ENCODE peak calls at places on chromosomes 5 and 9, in six cellular contexts. One of them, this sample, is unnamed.

GRCh38 chr5:113202904-113203716 is 226.5 kb downstream of the DCP2 start:
- DNase-seq in BJ: no peak
- DNase-seq in AG10803: no peak
- DNase-seq in tibial artery: no peak
- DNase-seq in right atrium auricular region: peak; percentile 92
- DNase-seq in sigmoid colon: peak; percentile 66
- DNase-seq in this sample: no peak

GRCh38 chr5:69364414-69364813 is 4.9 kb downstream of the AK6 start:
- DNase-seq in sigmoid colon: no peak
- DNase-seq in right atrium auricular region: no peak
- DNase-seq in BJ: no peak
- DNase-seq in AG10803: peak; percentile 9
- DNase-seq in tibial artery: no peak
- DNase-seq in this sample: no peak

GRCh38 chr9:98326402-98327248 is 71.2 kb upstream of the TBC1D2 start:
- DNase-seq in right atrium auricular region: peak; percentile 16
- DNase-seq in AG10803: peak; percentile 77
- DNase-seq in sigmoid colon: no peak
- DNase-seq in tibial artery: no peak
- DNase-seq in BJ: no peak
- DNase-seq in this sample: no peak

GRCh38 chr9:123131258-123131657 is 97.8 kb downstream of the GPR21 start:
- DNase-seq in AG10803: peak; percentile 80
- DNase-seq in tibial artery: no peak
- DNase-seq in sigmoid colon: no peak
- DNase-seq in right atrium auricular region: no peak
- DNase-seq in BJ: peak; percentile 33
- DNase-seq in this sample: peak; percentile 44

GRCh38 chr9:113299800-113300292 is 3.3 kb downstream of the RNF183 start:
- DNase-seq in tibial artery: no peak
- DNase-seq in BJ: no peak
- DNase-seq in AG10803: no peak
- DNase-seq in sigmoid colon: no peak
- DNase-seq in right atrium auricular region: no peak
- DNase-seq in this sample: no peak

GRCh38 chr5:9025942-9026341 is 519.9 kb downstream of the SEMA5A start:
- DNase-seq in tibial artery: no peak
- DNase-seq in BJ: no peak
- DNase-seq in AG10803: no peak
- DNase-seq in right atrium auricular region: no peak
- DNase-seq in sigmoid colon: no peak
- DNase-seq in this sample: no peak

GRCh38 chr5:140321796-140322195 is 18.9 kb upstream of the PFDN1 start:
- DNase-seq in BJ: no peak
- DNase-seq in tibial artery: peak; percentile 77
- DNase-seq in right atrium auricular region: peak; percentile 76
- DNase-seq in AG10803: no peak
- DNase-seq in sigmoid colon: peak; percentile 81
- DNase-seq in this sample: no peak

GRCh38 chr5:164148292-164148691 is 642.9 kb downstream of the MAT2B start:
- DNase-seq in right atrium auricular region: no peak
- DNase-seq in BJ: no peak
- DNase-seq in sigmoid colon: no peak
- DNase-seq in tibial artery: no peak
- DNase-seq in AG10803: no peak
- DNase-seq in this sample: no peak

GRCh38 chr5:172713113-172713808 is 57.7 kb downstream of the DUSP1 start:
- DNase-seq in tibial artery: no peak
- DNase-seq in right atrium auricular region: no peak
- DNase-seq in BJ: no peak
- DNase-seq in AG10803: no peak
- DNase-seq in sigmoid colon: peak; percentile 75
- DNase-seq in this sample: no peak

GRCh38 chr5:114390431-114390830 is 28.6 kb downstream of the KCNN2 start:
- DNase-seq in right atrium auricular region: no peak
- DNase-seq in sigmoid colon: no peak
- DNase-seq in tibial artery: no peak
- DNase-seq in BJ: no peak
- DNase-seq in AG10803: no peak
- DNase-seq in this sample: no peak

GRCh38 chr9:76316069-76316468 is 78.2 kb downstream of the RFK start:
- DNase-seq in right atrium auricular region: no peak
- DNase-seq in tibial artery: no peak
- DNase-seq in AG10803: no peak
- DNase-seq in BJ: no peak
- DNase-seq in sigmoid colon: no peak
- DNase-seq in this sample: no peak

GRCh38 chr9:534886-535285 is 306.6 kb upstream of the DMRT1 start:
- DNase-seq in AG10803: no peak
- DNase-seq in BJ: no peak
- DNase-seq in tibial artery: peak; percentile 71
- DNase-seq in right atrium auricular region: no peak
- DNase-seq in sigmoid colon: peak; percentile 70
- DNase-seq in this sample: no peak

GRCh38 chr5:132182366-132183040 is 45.1 kb downstream of the P4HA2 start:
- DNase-seq in tibial artery: no peak
- DNase-seq in AG10803: no peak
- DNase-seq in right atrium auricular region: no peak
- DNase-seq in BJ: no peak
- DNase-seq in sigmoid colon: no peak
- DNase-seq in this sample: no peak

GRCh38 chr9:83270116-83270515 is 207.2 kb upstream of the RASEF start:
- DNase-seq in AG10803: no peak
- DNase-seq in right atrium auricular region: no peak
- DNase-seq in tibial artery: no peak
- DNase-seq in BJ: no peak
- DNase-seq in sigmoid colon: no peak
- DNase-seq in this sample: no peak

GRCh38 chr9:70094747-70095146 is 51.1 kb downstream of the MAMDC2 start:
- DNase-seq in BJ: no peak
- DNase-seq in AG10803: no peak
- DNase-seq in sigmoid colon: no peak
- DNase-seq in tibial artery: no peak
- DNase-seq in right atrium auricular region: no peak
- DNase-seq in this sample: no peak

GRCh38 chr5:128287740-128288139 is 204.2 kb downstream of the SLC12A2 start:
- DNase-seq in tibial artery: no peak
- DNase-seq in right atrium auricular region: no peak
- DNase-seq in BJ: no peak
- DNase-seq in AG10803: no peak
- DNase-seq in sigmoid colon: no peak
- DNase-seq in this sample: no peak

GRCh38 chr5:98314262-98314661 is 459.2 kb upstream of the RGMB start:
- DNase-seq in BJ: peak; percentile 83
- DNase-seq in sigmoid colon: no peak
- DNase-seq in right atrium auricular region: no peak
- DNase-seq in AG10803: peak; percentile 89
- DNase-seq in tibial artery: no peak
- DNase-seq in this sample: no peak

GRCh38 chr5:159759791-159760300 is 156.4 kb upstream of the ADRA1B start:
- DNase-seq in AG10803: peak; percentile 62
- DNase-seq in sigmoid colon: no peak
- DNase-seq in right atrium auricular region: no peak
- DNase-seq in BJ: no peak
- DNase-seq in tibial artery: no peak
- DNase-seq in this sample: no peak

GRCh38 chr9:80553986-80554715 is 982.4 kb downstream of the TLE4 start:
- DNase-seq in sigmoid colon: no peak
- DNase-seq in BJ: no peak
- DNase-seq in right atrium auricular region: no peak
- DNase-seq in AG10803: no peak
- DNase-seq in tibial artery: no peak
- DNase-seq in this sample: no peak

GRCh38 chr9:87109851-87110250 is 162.5 kb upstream of the GAS1 start:
- DNase-seq in AG10803: peak; percentile 77
- DNase-seq in right atrium auricular region: no peak
- DNase-seq in BJ: peak; percentile 30
- DNase-seq in tibial artery: no peak
- DNase-seq in sigmoid colon: no peak
- DNase-seq in this sample: no peak

GRCh38 chr9:134546231-134546731 is 95.3 kb upstream of the COL5A1 start:
- DNase-seq in BJ: no peak
- DNase-seq in AG10803: peak; percentile 94
- DNase-seq in right atrium auricular region: no peak
- DNase-seq in sigmoid colon: peak; percentile 71
- DNase-seq in tibial artery: peak; percentile 62
- DNase-seq in this sample: no peak

GRCh38 chr9:88106492-88106891 is 31.8 kb downstream of the SPATA31C2 start:
- DNase-seq in AG10803: peak; percentile 58
- DNase-seq in sigmoid colon: no peak
- DNase-seq in right atrium auricular region: no peak
- DNase-seq in tibial artery: no peak
- DNase-seq in BJ: peak; percentile 11
- DNase-seq in this sample: no peak

GRCh38 chr5:157265714-157266285 is at the start of gene CYFIP2:
- DNase-seq in AG10803: no peak
- DNase-seq in right atrium auricular region: no peak
- DNase-seq in tibial artery: peak; percentile 69
- DNase-seq in BJ: no peak
- DNase-seq in sigmoid colon: peak; percentile 68
- DNase-seq in this sample: no peak

GRCh38 chr9:117425562-117425961 is 10.7 kb upstream of the ASTN2 start:
- DNase-seq in AG10803: no peak
- DNase-seq in sigmoid colon: no peak
- DNase-seq in right atrium auricular region: no peak
- DNase-seq in BJ: no peak
- DNase-seq in tibial artery: no peak
- DNase-seq in this sample: no peak

GRCh38 chr5:114363837-114364236 is 2.0 kb downstream of the KCNN2 start:
- DNase-seq in BJ: no peak
- DNase-seq in AG10803: no peak
- DNase-seq in sigmoid colon: no peak
- DNase-seq in right atrium auricular region: no peak
- DNase-seq in tibial artery: no peak
- DNase-seq in this sample: no peak

GRCh38 chr5:163529698-163530097 is 24.3 kb downstream of the MAT2B start:
- DNase-seq in AG10803: no peak
- DNase-seq in BJ: no peak
- DNase-seq in right atrium auricular region: no peak
- DNase-seq in tibial artery: no peak
- DNase-seq in sigmoid colon: no peak
- DNase-seq in this sample: no peak

DNA sequence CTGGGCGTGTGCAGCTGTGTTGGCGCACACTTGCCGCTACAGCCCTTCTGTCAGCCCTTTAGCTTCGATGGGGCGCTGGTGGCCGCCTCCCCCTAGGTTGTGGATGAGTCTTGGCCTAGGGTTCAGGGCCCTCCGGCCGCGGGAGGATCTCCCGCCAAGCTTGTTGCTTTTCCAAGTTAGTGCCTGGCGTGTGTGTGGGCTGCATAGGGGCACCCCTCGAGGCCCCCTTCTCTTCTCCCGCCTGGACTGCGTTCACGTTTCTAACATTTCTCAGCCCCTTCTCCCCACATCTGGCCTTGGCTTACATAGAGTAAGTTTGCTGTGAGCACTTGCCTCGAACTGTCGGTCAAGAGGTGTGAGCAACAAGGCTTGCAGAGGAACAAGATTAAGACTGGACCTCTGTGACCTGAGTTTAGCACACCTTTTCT is 410 bp upstream of the OXCT1 start:
- DNase-seq in right atrium auricular region: no peak
- DNase-seq in BJ: no peak
- DNase-seq in AG10803: no peak
- DNase-seq in tibial artery: no peak
- DNase-seq in sigmoid colon: no peak
- DNase-seq in this sample: no peak
- TF ChIP-seq CTCF in right atrium auricular region: no peak
- TF ChIP-seq CTCF in BJ: no peak
- TF ChIP-seq CTCF in AG10803: no peak
- TF ChIP-seq CTCF in tibial artery: no peak
- TF ChIP-seq CTCF in sigmoid colon: no peak
- TF ChIP-seq CTCF in this sample: no peak

DNA sequence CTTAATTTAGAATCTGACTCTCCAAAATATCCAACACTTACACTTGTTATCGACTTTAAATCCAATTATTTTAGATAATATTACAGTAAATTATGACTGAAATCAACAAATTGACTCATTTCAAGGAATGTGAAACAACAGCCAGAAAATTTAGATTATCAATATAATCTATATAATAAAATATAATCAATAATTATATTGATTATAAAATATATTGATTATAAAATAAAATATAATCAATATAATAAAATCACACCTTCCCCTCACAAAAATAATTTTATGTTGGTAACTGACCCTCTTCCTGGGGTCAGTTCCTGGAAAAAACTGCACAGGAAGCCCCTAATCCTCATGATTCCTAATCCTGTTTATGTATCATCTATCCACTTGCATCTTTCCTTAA is 91.1 kb downstream of the CEMIP2 start:
- DNase-seq in sigmoid colon: no peak
- DNase-seq in right atrium auricular region: no peak
- DNase-seq in BJ: no peak
- DNase-seq in tibial artery: no peak
- DNase-seq in AG10803: no peak
- DNase-seq in this sample: no peak
- H3K4me3 ChIP-seq in sigmoid colon: no peak overlapping the region
- H3K4me3 ChIP-seq in right atrium auricular region: no peak overlapping the region
- H3K4me3 ChIP-seq in BJ: no peak overlapping the region
- H3K4me3 ChIP-seq in tibial artery: no peak overlapping the region
- H3K4me3 ChIP-seq in AG10803: no peak overlapping the region
- H3K4me3 ChIP-seq in this sample: no peak overlapping the region

GRCh38 chr5:58477760-58478159 is 13.5 kb upstream of the GAPT start:
- DNase-seq in sigmoid colon: no peak
- DNase-seq in BJ: no peak
- DNase-seq in AG10803: no peak
- DNase-seq in right atrium auricular region: no peak
- DNase-seq in tibial artery: no peak
- DNase-seq in this sample: no peak
- TF ChIP-seq CTCF in sigmoid colon: no peak
- TF ChIP-seq CTCF in BJ: no peak
- TF ChIP-seq CTCF in AG10803: peak; percentile 15
- TF ChIP-seq CTCF in right atrium auricular region: peak; percentile 36
- TF ChIP-seq CTCF in tibial artery: no peak
- TF ChIP-seq CTCF in this sample: peak; percentile 45

GRCh38 chr9:34457266-34458012 is 931 bp downstream of the FAM219A start:
- DNase-seq in AG10803: peak; percentile 72
- DNase-seq in right atrium auricular region: peak; percentile 86
- DNase-seq in tibial artery: peak; percentile 91
- DNase-seq in BJ: peak; percentile 28
- DNase-seq in sigmoid colon: peak; percentile 90
- DNase-seq in this sample: no peak
- H3K4me3 ChIP-seq in AG10803: peak overlapping the region; percentile 90
- H3K4me3 ChIP-seq in right atrium auricular region: peak overlapping the region; percentile 76
- H3K4me3 ChIP-seq in tibial artery: peak overlapping the region; percentile 66
- H3K4me3 ChIP-seq in BJ: peak overlapping the region; percentile 88
- H3K4me3 ChIP-seq in sigmoid colon: peak overlapping the region; percentile 76
- H3K4me3 ChIP-seq in this sample: peak overlapping the region; percentile 82